ENCODE peak calls at places on chromosome 2, in eight cellular contexts. B is HCT116, U is IMR-90, C is K562, W is fibroblast of lung, R is GM23248, O is neuronal stem cell, S is H1. N is an unnamed sample. For H3K36me3, the result is how much of the 10 kb centered on the place peaks cover.

GRCh38 chr2:12787891-12788783 is 71.4 kb downstream of the TRIB2 start:
- DNase-seq in B (no peak), U (peak), C (no peak), W (peak), R (peak), O (no peak), S (no peak), N (no peak)

GRCh38 chr2:150621800-150622199 is 134.3 kb upstream of the RND3 start:
- DNase-seq in B (no peak), U (peak), C (no peak), W (peak), R (peak), O (no peak), S (no peak), N (peak)

GRCh38 chr2:109419960-109420370 is 193.8 kb downstream of the SEPTIN10 start:
- DNase-seq in B (no peak), U (peak), C (no peak), W (peak), R (peak), O (no peak), S (no peak), N (no peak)

GRCh38 chr2:201419057-201419635 is 32.1 kb downstream of the TRAK2 start:
- DNase-seq in B (no peak), U (no peak), C (no peak), W (no peak), R (peak), O (no peak), S (no peak), N (peak)

GRCh38 chr2:98346259-98347236 is at the start of gene CNGA3:
- DNase-seq in B (no peak), U (peak), C (peak), W (peak), R (peak), O (peak), S (peak), N (peak)

GRCh38 chr2:236607471-236608307 is 38.1 kb downstream of the ACKR3 start:
- DNase-seq in B (no peak), U (peak), C (peak), W (peak), R (peak), O (no peak), S (no peak), N (peak)

GRCh38 chr2:19841918-19842693 is 59.7 kb downstream of the TTC32 start:
- DNase-seq in B (no peak), U (no peak), C (no peak), W (no peak), R (no peak), O (no peak), S (peak), N (no peak)

GRCh38 chr2:216987176-216987809 is 127.4 kb upstream of the TNP1 start:
- DNase-seq in B (no peak), U (no peak), C (peak), W (no peak), R (no peak), O (no peak), S (no peak), N (no peak)

GRCh38 chr2:218782529-218782845 is 540 bp downstream of the CYP27A1 start:
- DNase-seq in B (no peak), U (no peak), C (no peak), W (no peak), R (no peak), O (no peak), S (no peak), N (no peak)

GRCh38 chr2:219249203-219249980 is 3.7 kb upstream of the TUBA4B start:
- DNase-seq in B (no peak), U (peak), C (no peak), W (peak), R (peak), O (no peak), S (no peak), N (peak)

GRCh38 chr2:196696423-196697073 is 57.0 kb downstream of the CCDC150 start:
- DNase-seq in B (peak), U (peak), C (peak), W (peak), R (peak), O (no peak), S (no peak), N (peak)

GRCh38 chr2:119442850-119443249 is 11.2 kb downstream of the TMEM37 start:
- DNase-seq in B (no peak), U (no peak), C (no peak), W (no peak), R (no peak), O (no peak), S (no peak), N (no peak)

GRCh38 chr2:102664439-102665042 is 45.2 kb downstream of the SLC9A2 start:
- DNase-seq in B (peak), U (peak), C (peak), W (peak), R (peak), O (no peak), S (no peak), N (peak)

GRCh38 chr2:55163258-55163657 is 68.8 kb downstream of the CLHC1 start:
- DNase-seq in B (no peak), U (peak), C (no peak), W (peak), R (peak), O (no peak), S (no peak), N (no peak)

GRCh38 chr2:181430406-181431199 is 26.6 kb upstream of the ITGA4 start:
- DNase-seq in B (no peak), U (peak), C (no peak), W (peak), R (peak), O (no peak), S (no peak), N (peak)

GRCh38 chr2:123179526-123179925 is 845.6 kb upstream of the CNTNAP5 start:
- DNase-seq in B (no peak), U (no peak), C (no peak), W (no peak), R (no peak), O (peak), S (no peak), N (no peak)

GRCh38 chr2:42809131-42809875 is 16.9 kb upstream of the HAAO start:
- DNase-seq in B (no peak), U (no peak), C (no peak), W (no peak), R (no peak), O (no peak), S (peak), N (no peak)

GRCh38 chr2:234981197-234982095 is 29.6 kb downstream of the SH3BP4 start:
- DNase-seq in B (peak), U (peak), C (no peak), W (peak), R (peak), O (peak), S (peak), N (peak)

GRCh38 chr2:232937278-232937906 is 67.3 kb downstream of the SNORC start:
- DNase-seq in B (no peak), U (peak), C (peak), W (peak), R (peak), O (no peak), S (no peak), N (peak)

GRCh38 chr2:163471947-163472346 is 263.9 kb downstream of the FIGN start:
- DNase-seq in B (no peak), U (peak), C (no peak), W (peak), R (peak), O (no peak), S (no peak), N (peak)

GRCh38 chr2:207163053-207163814 is 2.5 kb downstream of the KLF7 start:
- DNase-seq in B (peak), U (peak), C (no peak), W (peak), R (peak), O (no peak), S (no peak), N (peak)

GRCh38 chr2:208192611-208193248 is 2.9 kb upstream of the C2orf80 start:
- DNase-seq in B (no peak), U (no peak), C (no peak), W (no peak), R (no peak), O (no peak), S (no peak), N (peak)

GRCh38 chr2:26564121-26564520 is 77.0 kb downstream of the CIB4 start:
- DNase-seq in B (no peak), U (no peak), C (no peak), W (no peak), R (no peak), O (no peak), S (no peak), N (no peak)

GRCh38 chr2:186728631-186729030 is 34.8 kb downstream of the FAM171B start:
- DNase-seq in B (no peak), U (no peak), C (no peak), W (no peak), R (no peak), O (no peak), S (no peak), N (no peak)

DNA sequence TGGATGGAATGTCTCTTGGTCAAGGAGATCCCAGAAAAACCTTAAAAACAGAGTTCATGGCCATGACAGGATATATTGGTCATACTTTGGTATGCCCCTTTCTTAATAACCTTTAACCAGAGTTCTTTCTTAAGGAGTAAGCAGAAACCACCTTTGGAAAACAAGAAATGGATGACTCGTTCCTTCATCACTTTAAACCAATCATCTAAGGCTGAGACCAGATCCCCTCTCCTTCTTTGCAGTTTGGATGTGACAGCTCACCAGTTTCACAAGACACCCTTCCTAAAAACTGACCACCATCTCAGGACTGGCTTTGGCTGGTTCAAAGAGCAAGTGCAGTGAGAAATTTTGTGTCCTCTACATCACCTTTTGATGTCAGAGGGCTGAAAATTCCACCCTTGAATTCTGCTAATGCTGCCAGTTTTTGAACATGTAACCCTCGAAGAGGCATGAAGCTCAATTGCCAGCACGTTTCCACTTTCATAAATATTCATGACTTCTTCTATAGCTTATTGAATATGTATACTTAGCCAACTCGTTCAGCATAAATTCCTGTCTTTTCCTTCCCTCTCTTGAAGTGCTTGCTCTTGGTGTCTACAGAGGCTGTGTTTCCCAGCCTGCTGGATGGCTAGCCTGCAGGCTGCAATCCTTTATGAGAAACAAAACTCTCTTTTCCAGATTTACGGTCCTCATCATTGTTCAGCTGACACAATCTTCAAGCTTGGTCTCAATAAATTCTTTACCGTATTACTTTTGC is 1323.5 kb upstream of the TMEFF2 start:
- DNase-seq in B (peak), U (peak), C (no peak), W (peak), R (peak), O (no peak), S (no peak), N (peak)
- H3K4me2 ChIP-seq in B (peak), U (no peak), C (no peak), W (no peak), R (no peak), O (no peak), S (no peak), N (no peak)

DNA sequence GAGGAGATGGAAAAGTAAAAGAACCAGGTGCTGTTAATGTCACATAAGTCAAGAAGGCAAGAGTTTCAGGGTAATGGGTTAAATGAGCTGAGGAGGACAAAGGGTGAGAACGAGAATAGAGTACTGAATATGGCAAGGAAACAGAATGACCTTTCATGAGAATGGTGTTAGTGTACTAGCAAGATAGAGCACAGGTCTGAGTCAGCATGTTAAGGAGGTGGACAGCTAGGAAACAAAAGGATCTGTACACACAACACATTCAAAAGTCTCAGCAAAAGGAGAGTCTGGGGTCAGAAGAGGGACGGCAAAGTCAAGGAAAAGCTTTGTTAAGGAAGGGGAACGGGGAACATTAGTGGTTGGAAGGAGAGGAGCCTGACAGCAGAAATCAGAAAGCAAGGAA is 28.9 kb downstream of the LMAN2L start:
- DNase-seq in B (no peak), U (no peak), C (peak), W (no peak), R (no peak), O (no peak), S (no peak), N (no peak)
- H3K36me3 ChIP-seq in B (under half), U (under half), C (half or more), W (under half), R (under half), O (under half), S (half or more), N (under half)

GRCh38 chr2:56372071-56372656 is 188.4 kb downstream of the CCDC85A start:
- DNase-seq in B (no peak), U (no peak), C (no peak), W (peak), R (no peak), O (no peak), S (no peak), N (peak)

GRCh38 chr2:56379066-56379465 is 195.3 kb downstream of the CCDC85A start:
- DNase-seq in B (no peak), U (no peak), C (no peak), W (no peak), R (no peak), O (no peak), S (no peak), N (peak)

GRCh38 chr2:56380861-56381260 is 197.1 kb downstream of the CCDC85A start:
- DNase-seq in B (no peak), U (no peak), C (no peak), W (no peak), R (no peak), O (no peak), S (no peak), N (peak)

GRCh38 chr2:56382466-56382865 is 198.7 kb downstream of the CCDC85A start:
- DNase-seq in B (no peak), U (no peak), C (no peak), W (no peak), R (no peak), O (no peak), S (no peak), N (no peak)

GRCh38 chr2:56376699-56377665 is 193.2 kb downstream of the CCDC85A start:
- DNase-seq in B (no peak), U (no peak), C (no peak), W (peak), R (peak), O (no peak), S (no peak), N (peak)
- H3K9ac ChIP-seq in B (no peak), U (no peak), C (no peak), W (no peak), R (no peak), O (no peak), S (no peak), N (no peak)

DNA sequence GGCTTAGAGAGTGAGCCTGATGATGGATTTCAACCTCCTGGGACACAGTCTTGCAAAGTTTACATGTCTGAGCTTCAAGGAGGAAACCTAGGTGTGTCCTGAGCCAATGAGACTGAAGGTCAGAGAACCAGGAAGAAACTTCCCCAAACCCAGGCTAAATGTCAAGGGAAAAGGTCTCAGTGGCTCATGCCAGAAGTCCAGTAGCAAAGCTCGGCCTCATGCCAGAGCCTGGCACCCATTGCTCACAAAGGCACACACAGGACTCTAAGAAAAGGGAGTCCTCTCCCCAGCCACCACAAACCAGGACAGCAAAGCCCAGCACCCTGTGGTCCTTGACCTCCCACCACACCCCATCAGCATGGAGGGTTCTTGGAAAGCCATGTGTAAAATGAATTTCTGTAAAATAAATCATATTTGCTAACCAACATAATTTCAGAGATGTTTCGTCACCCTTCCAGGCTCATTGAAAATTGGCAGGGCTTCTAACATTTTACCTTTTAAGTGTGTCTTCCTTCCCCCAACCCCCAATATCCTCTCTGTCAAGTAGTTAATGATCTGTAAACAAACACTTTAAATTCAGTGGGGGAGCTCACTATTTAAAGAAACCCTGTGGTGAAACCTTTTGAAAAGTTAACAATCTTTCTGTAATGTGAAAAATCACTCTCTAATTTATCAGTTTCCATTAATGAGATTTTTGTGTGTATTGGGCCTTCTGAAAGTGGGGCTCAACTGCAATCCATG is 77.1 kb downstream of the BCL11A start:
- DNase-seq in B (no peak), U (no peak), C (no peak), W (no peak), R (no peak), O (no peak), S (no peak), N (no peak)
- H3K4me2 ChIP-seq in B (no peak), U (no peak), C (no peak), W (no peak), R (no peak), O (no peak), S (peak), N (no peak)

GRCh38 chr2:161008311-161008710 is 151.9 kb upstream of the TANK start:
- DNase-seq in B (no peak), U (no peak), C (no peak), W (no peak), R (no peak), O (no peak), S (no peak), N (no peak)

GRCh38 chr2:161005170-161005569 is 155.1 kb upstream of the TANK start:
- DNase-seq in B (no peak), U (no peak), C (no peak), W (no peak), R (peak), O (no peak), S (no peak), N (peak)

GRCh38 chr2:161004379-161004778 is 155.8 kb upstream of the TANK start:
- DNase-seq in B (peak), U (peak), C (no peak), W (peak), R (peak), O (no peak), S (no peak), N (no peak)
- H3K36me3 ChIP-seq in B (under half), U (under half), C (under half), W (under half), R (under half), O (under half), S (under half), N (under half)

GRCh38 chr2:127408807-127409099 is 9.5 kb upstream of the PROC start:
- DNase-seq in B (no peak), U (no peak), C (no peak), W (no peak), R (no peak), O (no peak), S (no peak), N (no peak)
- H3K9ac ChIP-seq in B (peak), U (no peak), C (peak), W (peak), R (peak), O (no peak), S (no peak), N (no peak)